ENCODE peak calls at places on chromosomes 2 and 18, in six cellular contexts. F is sigmoid colon, R is body of pancreas, T is fibroblast of pulmonary artery, A is heart right ventricle, L is GM23248. U is an unnamed sample.

GRCh38 chr18:63444567-63444966 is 22.3 kb upstream of the VPS4B start:
- DNase-seq in R (peak; percentile 32), T (peak; percentile 72), F (no peak), L (peak; percentile 96), A (no peak), U (no peak)

GRCh38 chr2:64730551-64731305 is 77.0 kb upstream of the SERTAD2 start:
- DNase-seq in T (peak; percentile 79), A (peak; percentile 31), L (peak; percentile 92), F (peak; percentile 89), R (peak; percentile 90), U (peak; percentile 47)

GRCh38 chr18:41948544-41949110 is 6.4 kb upstream of the PIK3C3 start:
- DNase-seq in A (no peak), L (no peak), R (no peak), T (no peak), F (no peak), U (no peak)

GRCh38 chr18:3720818-3721545 is 271.0 kb downstream of the TGIF1 start:
- DNase-seq in T (no peak), A (no peak), F (no peak), R (no peak), L (no peak), U (no peak)

GRCh38 chr2:203675086-203675485 is 31.4 kb upstream of the CD28 start:
- DNase-seq in R (no peak), F (no peak), A (no peak), L (peak; percentile 78), T (no peak), U (no peak)

GRCh38 chr2:66428986-66429612 is 5.8 kb upstream of the MEIS1 start:
- DNase-seq in A (no peak), F (no peak), T (peak; percentile 82), L (peak; percentile 79), R (no peak), U (no peak)

GRCh38 chr2:202203348-202203747 is 35.0 kb downstream of the SUMO1 start:
- DNase-seq in T (no peak), R (no peak), A (no peak), L (no peak), F (no peak), U (no peak)

GRCh38 chr2:5915926-5916325 is 223.7 kb downstream of the SOX11 start:
- DNase-seq in T (no peak), F (no peak), R (peak; percentile 15), L (peak; percentile 0), A (no peak), U (peak; percentile 41)

GRCh38 chr2:171735991-171736710 is 48.9 kb downstream of the DYNC1I2 start:
- DNase-seq in F (no peak), L (no peak), A (no peak), T (no peak), R (no peak), U (no peak)

GRCh38 chr2:43300781-43301586 is 74.6 kb upstream of the ZFP36L2 start:
- DNase-seq in L (no peak), T (no peak), A (no peak), F (peak; percentile 82), R (peak; percentile 74), U (no peak)

GRCh38 chr2:26616864-26617135 is 24.4 kb downstream of the CIB4 start:
- DNase-seq in T (no peak), A (no peak), L (no peak), F (peak; percentile 38), R (no peak), U (no peak)

GRCh38 chr18:35771172-35771571 is 189.6 kb downstream of the GALNT1 start:
- DNase-seq in T (no peak), R (no peak), A (no peak), F (no peak), L (no peak), U (no peak)

GRCh38 chr2:42068571-42069178 is 20.9 kb downstream of the PKDCC start:
- DNase-seq in L (no peak), A (no peak), R (no peak), F (peak; percentile 53), T (no peak), U (no peak)

GRCh38 chr2:95728878-95729511 is 137.2 kb downstream of the TRIM43 start:
- DNase-seq in L (peak; percentile 91), F (peak; percentile 82), T (peak; percentile 92), R (peak; percentile 86), A (peak; percentile 25), U (peak; percentile 73)

GRCh38 chr2:233965032-233965614 is 48.0 kb downstream of the TRPM8 start:
- DNase-seq in L (no peak), T (no peak), R (no peak), A (no peak), F (no peak), U (no peak)

GRCh38 chr2:60531638-60532216 is 21.7 kb downstream of the BCL11A start:
- DNase-seq in A (no peak), T (no peak), R (no peak), F (peak; percentile 55), L (no peak), U (no peak)

GRCh38 chr2:43032248-43032893 is 194.0 kb downstream of the ZFP36L2 start:
- DNase-seq in R (peak; percentile 78), L (peak; percentile 43), T (peak; percentile 78), A (peak; percentile 74), F (peak; percentile 88), U (no peak)

GRCh38 chr18:39564716-39565115 is 1999.1 kb upstream of the CELF4 start:
- DNase-seq in T (no peak), F (no peak), R (no peak), L (no peak), A (no peak), U (no peak)

DNA sequence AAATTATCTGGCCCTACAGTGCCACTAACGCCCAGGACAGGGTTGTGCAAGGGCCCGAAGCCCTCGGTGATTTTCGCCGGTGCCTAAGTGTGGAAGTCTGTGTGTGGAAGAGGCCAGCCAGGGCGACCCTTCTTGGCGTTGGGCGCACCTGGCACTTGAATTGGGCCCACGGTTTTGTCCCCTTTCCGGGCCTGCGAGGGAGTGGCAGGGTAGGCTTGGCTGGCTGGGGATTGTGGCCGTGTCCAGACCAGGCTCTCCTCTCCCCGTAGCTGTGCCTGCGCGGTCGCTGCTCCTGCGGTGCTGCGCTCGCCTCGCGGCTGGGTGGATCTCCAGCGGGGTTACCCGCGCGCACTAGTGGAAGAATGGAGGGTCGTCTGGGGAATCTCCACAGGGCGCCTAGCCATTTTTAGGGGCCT is 16.2 kb downstream of the EVX2 start:
- DNase-seq in R (no peak), T (no peak), A (no peak), L (no peak), F (no peak), U (no peak)
- H3K4me3 ChIP-seq in R (no peak overlapping the region), T (no peak overlapping the region), A (peak overlapping the region; percentile 38), L (peak overlapping the region; percentile 61), F (peak overlapping the region; percentile 18), U (no peak overlapping the region)

GRCh38 chr2:68727698-68728375 is 6.8 kb upstream of the ARHGAP25 start:
- DNase-seq in T (peak; percentile 24), F (no peak), L (peak; percentile 32), A (no peak), R (no peak), U (no peak)
- H3K4me3 ChIP-seq in T (no peak overlapping the region), F (no peak overlapping the region), L (no peak overlapping the region), A (no peak overlapping the region), R (no peak overlapping the region), U (no peak overlapping the region)

DNA sequence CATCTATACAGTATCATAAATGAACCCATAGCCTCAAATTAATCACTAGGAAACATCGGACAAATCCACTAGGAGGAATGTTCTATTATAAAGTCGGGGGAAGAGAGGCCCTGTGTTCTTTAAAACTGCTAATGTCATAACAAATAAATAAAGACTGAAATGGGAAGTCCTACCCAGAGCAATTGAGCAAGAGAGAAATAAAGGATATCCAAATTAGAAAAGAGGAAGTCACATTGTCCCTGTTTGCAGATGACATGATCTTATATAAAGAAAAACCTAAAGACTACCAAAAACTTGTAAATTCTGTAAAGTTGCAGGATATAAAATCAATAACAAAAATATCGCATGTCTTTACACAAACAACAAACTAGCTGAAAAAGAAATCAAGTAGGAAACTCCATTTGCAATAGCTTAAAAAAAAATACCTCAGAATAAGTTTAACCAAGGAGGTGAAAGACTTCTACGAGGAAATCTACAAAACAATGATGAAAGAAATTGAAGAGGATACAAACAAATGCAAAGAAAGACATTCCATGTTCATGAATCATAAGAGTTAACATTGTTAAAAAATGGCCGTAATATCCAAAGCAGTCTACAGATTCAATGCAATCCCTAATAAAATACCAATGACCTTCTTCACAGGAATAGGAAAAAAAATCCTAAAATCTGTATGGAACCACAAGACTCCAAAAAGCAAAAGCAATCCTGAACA is 30.5 kb downstream of the RTN4 start:
- DNase-seq in T (peak; percentile 54), L (no peak), R (no peak), F (no peak), A (no peak), U (no peak)
- H3K4me3 ChIP-seq in T (no peak overlapping the region), L (no peak overlapping the region), R (no peak overlapping the region), F (no peak overlapping the region), A (no peak overlapping the region), U (no peak overlapping the region)

GRCh38 chr2:231714639-231715498 is 6.5 kb downstream of the PTMA start:
- DNase-seq in T (peak; percentile 50), F (peak; percentile 87), L (peak; percentile 68), A (peak; percentile 77), R (peak; percentile 78), U (peak; percentile 75)

GRCh38 chr2:231711677-231712461 is 3.5 kb downstream of the PTMA start:
- DNase-seq in L (no peak), R (no peak), T (no peak), F (no peak), A (peak; percentile 8), U (no peak)

GRCh38 chr2:231715988-231716616 is 7.8 kb downstream of the PTMA start:
- DNase-seq in F (no peak), L (peak; percentile 58), A (peak; percentile 2), R (no peak), T (peak; percentile 37), U (no peak)

GRCh38 chr2:231715499-231715837 is 7.1 kb downstream of the PTMA start:
- DNase-seq in T (no peak), L (no peak), F (no peak), A (peak; percentile 3), R (no peak), U (no peak)

GRCh38 chr2:231713738-231714638 is 5.7 kb downstream of the PTMA start:
- DNase-seq in F (peak; percentile 96), T (peak; percentile 91), A (peak; percentile 91), R (peak; percentile 93), L (peak; percentile 89), U (peak; percentile 90)
- H3K4me3 ChIP-seq in F (no peak overlapping the region), T (no peak overlapping the region), A (no peak overlapping the region), R (no peak overlapping the region), L (no peak overlapping the region), U (no peak overlapping the region)

DNA sequence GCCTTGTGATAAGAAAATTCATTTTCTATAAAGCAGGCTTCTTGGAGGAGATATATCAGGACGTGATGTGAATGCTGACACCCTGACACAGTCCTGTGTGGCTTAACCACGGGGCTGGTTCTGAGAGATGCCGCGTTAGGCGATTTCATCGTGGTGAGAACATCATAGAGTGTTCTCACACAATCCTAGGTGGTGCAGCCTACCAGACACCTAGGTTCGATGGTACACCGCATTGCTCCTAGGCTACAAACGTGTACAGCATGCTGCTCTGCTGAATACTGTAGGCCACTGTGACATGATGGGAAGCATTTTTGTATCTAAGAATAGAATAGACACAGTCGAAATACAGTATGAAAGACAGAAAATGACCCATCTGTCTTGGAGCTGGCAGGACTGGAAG is 82.5 kb downstream of the TNFRSF11A start:
- DNase-seq in T (no peak), R (no peak), A (no peak), F (no peak), L (no peak), U (no peak)
- H3K4me3 ChIP-seq in T (no peak overlapping the region), R (no peak overlapping the region), A (no peak overlapping the region), F (no peak overlapping the region), L (no peak overlapping the region), U (no peak overlapping the region)

GRCh38 chr2:176137883-176138282 is 8.4 kb downstream of the HOXD8 start:
- DNase-seq in L (peak; percentile 72), R (no peak), A (no peak), T (no peak), F (peak; percentile 36), U (no peak)
- H3K4me3 ChIP-seq in L (peak overlapping the region; percentile 85), R (no peak overlapping the region), A (peak overlapping the region; percentile 56), T (no peak overlapping the region), F (peak overlapping the region; percentile 58), U (no peak overlapping the region)